ENCODE peak calls at places on chromosomes 7 and 10, in six cellular contexts. H is Caco-2, D is RWPE1, G is adrenal gland, F is AG04450, J is fibroblast of pulmonary artery. Q is an unnamed sample.

GRCh38 chr7:55545496-55545895 is 26.8 kb downstream of the VOPP1 start:
- DNase-seq in J (peak; percentile 33), G (peak; percentile 27), F (no peak), D (peak; percentile 44), H (no peak), Q (no peak)

GRCh38 chr7:57201021-57201894 is 69.0 kb upstream of the ZNF479 start:
- DNase-seq in D (no peak), J (no peak), H (no peak), F (no peak), G (no peak), Q (no peak)

GRCh38 chr7:81064446-81064845 is 145.6 kb upstream of the SEMA3C start:
- DNase-seq in D (no peak), H (no peak), J (no peak), F (no peak), G (no peak), Q (no peak)

GRCh38 chr10:44958897-44959242 is 732 bp upstream of the RASSF4 start:
- DNase-seq in F (no peak), D (no peak), G (peak; percentile 24), H (no peak), J (no peak), Q (no peak)

GRCh38 chr7:144670251-144670650 is 165.6 kb downstream of the TPK1 start:
- DNase-seq in J (peak; percentile 38), H (peak; percentile 11), D (peak; percentile 8), G (no peak), F (no peak), Q (no peak)

GRCh38 chr10:61197022-61197421 is 253.0 kb upstream of the RHOBTB1 start:
- DNase-seq in H (no peak), G (no peak), J (no peak), D (no peak), F (no peak), Q (no peak)

GRCh38 chr10:9305018-9305655 is 1250.6 kb downstream of the GATA3 start:
- DNase-seq in G (no peak), J (peak; percentile 45), H (peak; percentile 15), F (no peak), D (peak; percentile 25), Q (no peak)

GRCh38 chr7:96629884-96630283 is 79.8 kb downstream of the SEM1 start:
- DNase-seq in D (no peak), J (no peak), H (no peak), F (no peak), G (no peak), Q (no peak)

GRCh38 chr7:50369408-50370026 is 65.0 kb downstream of the IKZF1 start:
- DNase-seq in D (peak; percentile 25), J (peak; percentile 10), H (peak; percentile 40), F (no peak), G (no peak), Q (no peak)

GRCh38 chr7:82335927-82336326 is 107.7 kb downstream of the CACNA2D1 start:
- DNase-seq in F (no peak), J (peak; percentile 13), H (no peak), G (no peak), D (no peak), Q (no peak)

GRCh38 chr7:9822458-9823290 is 1151.0 kb upstream of the PHF14 start:
- DNase-seq in G (no peak), H (no peak), J (no peak), D (no peak), F (no peak), Q (no peak)

GRCh38 chr10:92123031-92123450 is 167.8 kb downstream of the CPEB3 start:
- DNase-seq in G (no peak), D (peak; percentile 46), J (peak; percentile 48), F (no peak), H (peak; percentile 53), Q (peak; percentile 64)

GRCh38 chr10:102020938-102021337 is 35.0 kb downstream of the ARMH3 start:
- DNase-seq in H (no peak), F (no peak), J (no peak), D (no peak), G (no peak), Q (no peak)

GRCh38 chr10:95217476-95217875 is 23.4 kb downstream of the ACSM6 start:
- DNase-seq in J (no peak), F (no peak), D (no peak), G (no peak), H (no peak), Q (no peak)

GRCh38 chr10:62866451-62866850 is 50.3 kb upstream of the EGR2 start:
- DNase-seq in F (no peak), G (no peak), D (no peak), H (no peak), J (peak; percentile 7), Q (no peak)

GRCh38 chr7:119664601-119665000 is 608.4 kb upstream of the KCND2 start:
- DNase-seq in F (peak; percentile 20), D (peak; percentile 14), G (no peak), H (no peak), J (peak; percentile 74), Q (no peak)

GRCh38 chr10:8221481-8221880 is 167.0 kb downstream of the GATA3 start:
- DNase-seq in G (no peak), F (no peak), H (no peak), J (no peak), D (no peak), Q (no peak)

GRCh38 chr7:91492317-91492716 is 228.1 kb downstream of the FZD1 start:
- DNase-seq in F (no peak), H (no peak), D (no peak), J (no peak), G (no peak), Q (no peak)

GRCh38 chr7:90595801-90596683 is at the start of gene CDK14:
- DNase-seq in J (peak; percentile 68), D (peak; percentile 64), H (peak; percentile 88), F (no peak), G (peak; percentile 82), Q (peak; percentile 78)

GRCh38 chr7:83663131-83663530 is 14.2 kb upstream of the SEMA3E start:
- DNase-seq in H (no peak), F (no peak), G (no peak), D (no peak), J (no peak), Q (no peak)

GRCh38 chr7:142868881-142869415 is 14.1 kb downstream of the EPHB6 start:
- DNase-seq in F (no peak), G (no peak), D (no peak), H (no peak), J (no peak), Q (no peak)

GRCh38 chr10:95909591-95909990 is 1.8 kb downstream of the CC2D2B start:
- DNase-seq in F (no peak), H (no peak), G (no peak), D (no peak), J (no peak), Q (no peak)

GRCh38 chr10:11685787-11686218 is 56.4 kb upstream of the ECHDC3 start:
- DNase-seq in F (no peak), H (no peak), G (peak; percentile 58), J (peak; percentile 56), D (peak; percentile 41), Q (peak; percentile 72)

GRCh38 chr10:68346774-68347173 is 14.0 kb upstream of the PBLD start:
- DNase-seq in G (peak; percentile 0), D (no peak), H (no peak), F (no peak), J (no peak), Q (no peak)

GRCh38 chr7:4807708-4808420 is 32.4 kb downstream of the AP5Z1 start:
- DNase-seq in D (no peak), J (no peak), F (no peak), H (no peak), G (no peak), Q (no peak)

GRCh38 chr7:95794917-95795515 is 22.7 kb downstream of the DYNC1I1 start:
- DNase-seq in J (peak; percentile 44), D (no peak), H (peak; percentile 37), F (no peak), G (no peak), Q (peak; percentile 1)

GRCh38 chr10:78584266-78584665 is 484.5 kb upstream of the ZMIZ1 start:
- DNase-seq in G (no peak), H (no peak), D (no peak), F (no peak), J (no peak), Q (no peak)

GRCh38 chr7:134443396-134444070 is 15.4 kb downstream of the AKR1B1 start:
- DNase-seq in J (no peak), H (no peak), D (peak; percentile 34), F (no peak), G (no peak), Q (no peak)

GRCh38 chr10:131758942-131759315 is 141.9 kb upstream of the PPP2R2D start:
- DNase-seq in F (no peak), J (no peak), G (no peak), H (no peak), D (no peak), Q (no peak)

GRCh38 chr10:101843032-101843991 is at the start of gene KCNIP2:
- DNase-seq in J (no peak), D (no peak), G (no peak), F (no peak), H (peak; percentile 9), Q (peak; percentile 14)

GRCh38 chr10:124223711-124224085 is 130.3 kb upstream of the CHST15 start:
- DNase-seq in J (no peak), G (no peak), F (no peak), H (no peak), D (no peak), Q (no peak)

GRCh38 chr10:75597691-75598455 is 166.4 kb downstream of the LRMDA start:
- DNase-seq in F (no peak), J (no peak), H (no peak), G (no peak), D (no peak), Q (no peak)

GRCh38 chr10:67837519-67838314 is at the start of gene DNAJC12:
- DNase-seq in J (peak; percentile 82), F (peak; percentile 30), D (peak; percentile 73), G (no peak), H (peak; percentile 44), Q (no peak)

DNA sequence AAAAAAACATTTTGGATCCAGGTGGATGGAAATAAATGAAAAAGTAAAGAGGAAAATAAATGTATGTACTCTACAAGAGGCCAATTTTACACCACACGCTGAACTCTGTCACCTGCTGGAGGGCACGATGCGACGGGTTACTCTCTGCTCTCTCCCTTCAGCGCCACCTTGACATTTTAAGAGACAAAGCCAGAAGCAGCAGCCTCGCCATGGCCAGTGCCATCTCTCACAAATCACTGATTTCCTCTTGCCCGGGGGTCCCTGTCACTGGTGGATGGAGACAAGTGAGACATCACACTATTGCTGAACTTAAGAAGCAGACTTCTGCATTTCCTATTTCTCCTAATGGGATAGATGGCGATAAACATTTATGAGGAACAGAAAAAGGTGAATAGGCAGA is 190.0 kb downstream of the ZMYND11 start:
- DNase-seq in J (no peak), G (no peak), D (no peak), H (no peak), F (no peak), Q (no peak)
- TF ChIP-seq CTCF in J (no peak), G (no peak), D (no peak), H (no peak), F (no peak), Q (no peak)

GRCh38 chr10:103847909-103848468 is 7.4 kb downstream of the SH3PXD2A start:
- DNase-seq in G (no peak), J (no peak), F (no peak), D (no peak), H (peak; percentile 43), Q (no peak)
- TF ChIP-seq CTCF in G (no peak), J (peak; percentile 27), F (peak; percentile 47), D (no peak), H (peak; percentile 34), Q (no peak)

GRCh38 chr7:3482147-3482921 is 181.3 kb downstream of the SDK1 start:
- DNase-seq in F (peak; percentile 3), J (peak; percentile 78), H (peak; percentile 75), D (peak; percentile 46), G (no peak), Q (peak; percentile 68)
- TF ChIP-seq CTCF in F (peak; percentile 68), J (peak; percentile 74), H (peak; percentile 79), D (peak; percentile 50), G (peak; percentile 36), Q (peak; percentile 81)

GRCh38 chr10:70894416-70894815 is 6.1 kb upstream of the PCBD1 start:
- DNase-seq in H (no peak), G (no peak), D (no peak), F (no peak), J (no peak), Q (no peak)
- TF ChIP-seq CTCF in H (no peak), G (no peak), D (no peak), F (no peak), J (no peak), Q (no peak)

Q was measured in Calu3.